ENCODE peak calls at places on chromosomes 4 and X, in nine cellular contexts. One of them, this sample, is unnamed.
A peak's percentile ranks its signal among the peaks of the same experiment; 100 is the strongest.

GRCh38 chr4:163161536-163162205 is 5.0 kb downstream of the NAF1 start:
- DNase-seq in iris pigment epithelial cell: peak; percentile 93
- DNase-seq in AG09309: no peak
- DNase-seq in EL: peak; percentile 85
- DNase-seq in epithelial cell of esophagus: peak; percentile 69
- DNase-seq in stimulated activated CD8-positive, alpha-beta memory T cell treated with anti-CD3 and anti-CD28 coated beads, Interleukin-4, amount 100 ng/mL, for 4 hours: no peak
- DNase-seq in pulmonary artery endothelial cell: peak; percentile 30
- DNase-seq in M059J: no peak
- DNase-seq in glutamatergic neuron: no peak
- DNase-seq in this sample: peak; percentile 47

GRCh38 chrX:38055170-38055847 is 49.0 kb downstream of the SYTL5 start:
- DNase-seq in iris pigment epithelial cell: peak; percentile 58
- DNase-seq in AG09309: peak; percentile 17
- DNase-seq in EL: peak; percentile 12
- DNase-seq in epithelial cell of esophagus: peak; percentile 70
- DNase-seq in stimulated activated CD8-positive, alpha-beta memory T cell treated with anti-CD3 and anti-CD28 coated beads, Interleukin-4, amount 100 ng/mL, for 4 hours: no peak
- DNase-seq in pulmonary artery endothelial cell: peak; percentile 17
- DNase-seq in M059J: peak; percentile 84
- DNase-seq in glutamatergic neuron: no peak
- DNase-seq in this sample: peak; percentile 41

GRCh38 chrX:129842510-129843208 is 1.0 kb downstream of the ZDHHC9 start:
- DNase-seq in iris pigment epithelial cell: peak; percentile 42
- DNase-seq in AG09309: no peak
- DNase-seq in EL: peak; percentile 18
- DNase-seq in epithelial cell of esophagus: peak; percentile 22
- DNase-seq in stimulated activated CD8-positive, alpha-beta memory T cell treated with anti-CD3 and anti-CD28 coated beads, Interleukin-4, amount 100 ng/mL, for 4 hours: no peak
- DNase-seq in pulmonary artery endothelial cell: no peak
- DNase-seq in M059J: peak; percentile 69
- DNase-seq in glutamatergic neuron: no peak
- DNase-seq in this sample: peak; percentile 15

GRCh38 chr4:8846864-8847263 is 24.8 kb downstream of the HMX1 start:
- DNase-seq in iris pigment epithelial cell: no peak
- DNase-seq in AG09309: no peak
- DNase-seq in EL: no peak
- DNase-seq in epithelial cell of esophagus: no peak
- DNase-seq in stimulated activated CD8-positive, alpha-beta memory T cell treated with anti-CD3 and anti-CD28 coated beads, Interleukin-4, amount 100 ng/mL, for 4 hours: no peak
- DNase-seq in pulmonary artery endothelial cell: no peak
- DNase-seq in M059J: no peak
- DNase-seq in glutamatergic neuron: no peak
- DNase-seq in this sample: no peak

GRCh38 chrX:123450217-123450616 is 266.1 kb downstream of the GRIA3 start:
- DNase-seq in iris pigment epithelial cell: peak; percentile 2
- DNase-seq in AG09309: no peak
- DNase-seq in EL: no peak
- DNase-seq in epithelial cell of esophagus: peak; percentile 17
- DNase-seq in stimulated activated CD8-positive, alpha-beta memory T cell treated with anti-CD3 and anti-CD28 coated beads, Interleukin-4, amount 100 ng/mL, for 4 hours: no peak
- DNase-seq in pulmonary artery endothelial cell: no peak
- DNase-seq in M059J: no peak
- DNase-seq in glutamatergic neuron: no peak
- DNase-seq in this sample: no peak

GRCh38 chr4:185183622-185184281 is 20.0 kb downstream of the CFAP97 start:
- DNase-seq in iris pigment epithelial cell: peak; percentile 91
- DNase-seq in AG09309: peak; percentile 75
- DNase-seq in EL: peak; percentile 81
- DNase-seq in epithelial cell of esophagus: peak; percentile 91
- DNase-seq in stimulated activated CD8-positive, alpha-beta memory T cell treated with anti-CD3 and anti-CD28 coated beads, Interleukin-4, amount 100 ng/mL, for 4 hours: peak; percentile 37
- DNase-seq in pulmonary artery endothelial cell: peak; percentile 75
- DNase-seq in M059J: peak; percentile 75
- DNase-seq in glutamatergic neuron: peak; percentile 72
- DNase-seq in this sample: peak; percentile 61

GRCh38 chr4:169340834-169341233 is 70.1 kb upstream of the SH3RF1 start:
- DNase-seq in iris pigment epithelial cell: no peak
- DNase-seq in AG09309: no peak
- DNase-seq in EL: no peak
- DNase-seq in epithelial cell of esophagus: no peak
- DNase-seq in stimulated activated CD8-positive, alpha-beta memory T cell treated with anti-CD3 and anti-CD28 coated beads, Interleukin-4, amount 100 ng/mL, for 4 hours: no peak
- DNase-seq in pulmonary artery endothelial cell: no peak
- DNase-seq in M059J: no peak
- DNase-seq in glutamatergic neuron: no peak
- DNase-seq in this sample: no peak

GRCh38 chrX:150693782-150694574 is 782 bp downstream of the MTMR1 start:
- DNase-seq in iris pigment epithelial cell: peak; percentile 51
- DNase-seq in AG09309: peak; percentile 56
- DNase-seq in EL: peak; percentile 84
- DNase-seq in epithelial cell of esophagus: peak; percentile 95
- DNase-seq in stimulated activated CD8-positive, alpha-beta memory T cell treated with anti-CD3 and anti-CD28 coated beads, Interleukin-4, amount 100 ng/mL, for 4 hours: peak; percentile 34
- DNase-seq in pulmonary artery endothelial cell: no peak
- DNase-seq in M059J: peak; percentile 74
- DNase-seq in glutamatergic neuron: peak; percentile 74
- DNase-seq in this sample: peak; percentile 50

GRCh38 chr4:82372502-82372873 is 1.3 kb downstream of the HNRNPD start:
- DNase-seq in iris pigment epithelial cell: peak; percentile 31
- DNase-seq in AG09309: no peak
- DNase-seq in EL: peak; percentile 51
- DNase-seq in epithelial cell of esophagus: peak; percentile 35
- DNase-seq in stimulated activated CD8-positive, alpha-beta memory T cell treated with anti-CD3 and anti-CD28 coated beads, Interleukin-4, amount 100 ng/mL, for 4 hours: no peak
- DNase-seq in pulmonary artery endothelial cell: no peak
- DNase-seq in M059J: peak; percentile 46
- DNase-seq in glutamatergic neuron: no peak
- DNase-seq in this sample: peak; percentile 9

GRCh38 chr4:4994312-4995097 is 24.8 kb downstream of the CYTL1 start:
- DNase-seq in iris pigment epithelial cell: no peak
- DNase-seq in AG09309: no peak
- DNase-seq in EL: no peak
- DNase-seq in epithelial cell of esophagus: no peak
- DNase-seq in stimulated activated CD8-positive, alpha-beta memory T cell treated with anti-CD3 and anti-CD28 coated beads, Interleukin-4, amount 100 ng/mL, for 4 hours: no peak
- DNase-seq in pulmonary artery endothelial cell: no peak
- DNase-seq in M059J: no peak
- DNase-seq in glutamatergic neuron: no peak
- DNase-seq in this sample: no peak

GRCh38 chrX:120282697-120283096 is 28.6 kb downstream of the TMEM255A start:
- DNase-seq in iris pigment epithelial cell: no peak
- DNase-seq in AG09309: no peak
- DNase-seq in EL: no peak
- DNase-seq in epithelial cell of esophagus: no peak
- DNase-seq in stimulated activated CD8-positive, alpha-beta memory T cell treated with anti-CD3 and anti-CD28 coated beads, Interleukin-4, amount 100 ng/mL, for 4 hours: no peak
- DNase-seq in pulmonary artery endothelial cell: no peak
- DNase-seq in M059J: no peak
- DNase-seq in glutamatergic neuron: no peak
- DNase-seq in this sample: no peak

GRCh38 chrX:70196961-70197805 is 19.9 kb downstream of the DGAT2L6 start:
- DNase-seq in iris pigment epithelial cell: peak; percentile 55
- DNase-seq in AG09309: peak; percentile 7
- DNase-seq in EL: peak; percentile 49
- DNase-seq in epithelial cell of esophagus: peak; percentile 71
- DNase-seq in stimulated activated CD8-positive, alpha-beta memory T cell treated with anti-CD3 and anti-CD28 coated beads, Interleukin-4, amount 100 ng/mL, for 4 hours: peak; percentile 20
- DNase-seq in pulmonary artery endothelial cell: no peak
- DNase-seq in M059J: peak; percentile 62
- DNase-seq in glutamatergic neuron: peak; percentile 54
- DNase-seq in this sample: peak; percentile 54

GRCh38 chr4:168483786-168484185 is 3.5 kb upstream of the DDX60L start:
- DNase-seq in iris pigment epithelial cell: peak; percentile 57
- DNase-seq in AG09309: peak; percentile 61
- DNase-seq in EL: peak; percentile 82
- DNase-seq in epithelial cell of esophagus: no peak
- DNase-seq in stimulated activated CD8-positive, alpha-beta memory T cell treated with anti-CD3 and anti-CD28 coated beads, Interleukin-4, amount 100 ng/mL, for 4 hours: no peak
- DNase-seq in pulmonary artery endothelial cell: no peak
- DNase-seq in M059J: peak; percentile 71
- DNase-seq in glutamatergic neuron: no peak
- DNase-seq in this sample: no peak

GRCh38 chr4:77172336-77172735 is 15.3 kb downstream of the CCNG2 start:
- DNase-seq in iris pigment epithelial cell: peak; percentile 89
- DNase-seq in AG09309: peak; percentile 94
- DNase-seq in EL: peak; percentile 93
- DNase-seq in epithelial cell of esophagus: peak; percentile 83
- DNase-seq in stimulated activated CD8-positive, alpha-beta memory T cell treated with anti-CD3 and anti-CD28 coated beads, Interleukin-4, amount 100 ng/mL, for 4 hours: no peak
- DNase-seq in pulmonary artery endothelial cell: no peak
- DNase-seq in M059J: peak; percentile 89
- DNase-seq in glutamatergic neuron: no peak
- DNase-seq in this sample: peak; percentile 68

GRCh38 chr4:49032440-49033161 is 46.5 kb downstream of the CWH43 start:
- DNase-seq in iris pigment epithelial cell: peak; percentile 17
- DNase-seq in AG09309: no peak
- DNase-seq in EL: peak; percentile 31
- DNase-seq in epithelial cell of esophagus: peak; percentile 42
- DNase-seq in stimulated activated CD8-positive, alpha-beta memory T cell treated with anti-CD3 and anti-CD28 coated beads, Interleukin-4, amount 100 ng/mL, for 4 hours: no peak
- DNase-seq in pulmonary artery endothelial cell: no peak
- DNase-seq in M059J: peak; percentile 35
- DNase-seq in glutamatergic neuron: no peak
- DNase-seq in this sample: peak; percentile 27

GRCh38 chrX:3501833-3502535 is 155.5 kb upstream of the MXRA5 start:
- DNase-seq in iris pigment epithelial cell: peak; percentile 21
- DNase-seq in AG09309: no peak
- DNase-seq in EL: no peak
- DNase-seq in epithelial cell of esophagus: peak; percentile 9
- DNase-seq in stimulated activated CD8-positive, alpha-beta memory T cell treated with anti-CD3 and anti-CD28 coated beads, Interleukin-4, amount 100 ng/mL, for 4 hours: no peak
- DNase-seq in pulmonary artery endothelial cell: no peak
- DNase-seq in M059J: peak; percentile 80
- DNase-seq in glutamatergic neuron: no peak
- DNase-seq in this sample: peak; percentile 23

GRCh38 chr4:48139688-48140087 is 5.6 kb upstream of the TXK start:
- DNase-seq in iris pigment epithelial cell: peak; percentile 29
- DNase-seq in AG09309: no peak
- DNase-seq in EL: peak; percentile 45
- DNase-seq in epithelial cell of esophagus: no peak
- DNase-seq in stimulated activated CD8-positive, alpha-beta memory T cell treated with anti-CD3 and anti-CD28 coated beads, Interleukin-4, amount 100 ng/mL, for 4 hours: no peak
- DNase-seq in pulmonary artery endothelial cell: peak; percentile 8
- DNase-seq in M059J: peak; percentile 28
- DNase-seq in glutamatergic neuron: no peak
- DNase-seq in this sample: no peak

GRCh38 chr4:20629180-20630115 is 70.8 kb upstream of the PACRGL start:
- DNase-seq in iris pigment epithelial cell: no peak
- DNase-seq in AG09309: no peak
- DNase-seq in EL: no peak
- DNase-seq in epithelial cell of esophagus: no peak
- DNase-seq in stimulated activated CD8-positive, alpha-beta memory T cell treated with anti-CD3 and anti-CD28 coated beads, Interleukin-4, amount 100 ng/mL, for 4 hours: no peak
- DNase-seq in pulmonary artery endothelial cell: no peak
- DNase-seq in M059J: peak; percentile 2
- DNase-seq in glutamatergic neuron: no peak
- DNase-seq in this sample: no peak

GRCh38 chrX:1071351-1071750 is 141.1 kb downstream of the CRLF2 start:
- DNase-seq in iris pigment epithelial cell: no peak
- DNase-seq in AG09309: no peak
- DNase-seq in EL: no peak
- DNase-seq in epithelial cell of esophagus: no peak
- DNase-seq in stimulated activated CD8-positive, alpha-beta memory T cell treated with anti-CD3 and anti-CD28 coated beads, Interleukin-4, amount 100 ng/mL, for 4 hours: no peak
- DNase-seq in pulmonary artery endothelial cell: no peak
- DNase-seq in M059J: no peak
- DNase-seq in glutamatergic neuron: no peak
- DNase-seq in this sample: no peak

GRCh38 chr4:53852343-53852742 is 212.1 kb downstream of the CHIC2 start:
- DNase-seq in iris pigment epithelial cell: peak; percentile 72
- DNase-seq in AG09309: peak; percentile 55
- DNase-seq in EL: no peak
- DNase-seq in epithelial cell of esophagus: no peak
- DNase-seq in stimulated activated CD8-positive, alpha-beta memory T cell treated with anti-CD3 and anti-CD28 coated beads, Interleukin-4, amount 100 ng/mL, for 4 hours: no peak
- DNase-seq in pulmonary artery endothelial cell: no peak
- DNase-seq in M059J: no peak
- DNase-seq in glutamatergic neuron: no peak
- DNase-seq in this sample: no peak

GRCh38 chrX:17643528-17643927 is 93.8 kb upstream of the SCML1 start:
- DNase-seq in iris pigment epithelial cell: no peak
- DNase-seq in AG09309: no peak
- DNase-seq in EL: no peak
- DNase-seq in epithelial cell of esophagus: no peak
- DNase-seq in stimulated activated CD8-positive, alpha-beta memory T cell treated with anti-CD3 and anti-CD28 coated beads, Interleukin-4, amount 100 ng/mL, for 4 hours: no peak
- DNase-seq in pulmonary artery endothelial cell: no peak
- DNase-seq in M059J: no peak
- DNase-seq in glutamatergic neuron: no peak
- DNase-seq in this sample: no peak

GRCh38 chr4:101953949-101954348 is 163.4 kb downstream of the BANK1 start:
- DNase-seq in iris pigment epithelial cell: peak; percentile 67
- DNase-seq in AG09309: no peak
- DNase-seq in EL: peak; percentile 93
- DNase-seq in epithelial cell of esophagus: peak; percentile 49
- DNase-seq in stimulated activated CD8-positive, alpha-beta memory T cell treated with anti-CD3 and anti-CD28 coated beads, Interleukin-4, amount 100 ng/mL, for 4 hours: no peak
- DNase-seq in pulmonary artery endothelial cell: no peak
- DNase-seq in M059J: peak; percentile 79
- DNase-seq in glutamatergic neuron: no peak
- DNase-seq in this sample: peak; percentile 2

GRCh38 chr4:105389167-105389566 is 84.7 kb downstream of the PPA2 start:
- DNase-seq in iris pigment epithelial cell: peak; percentile 50
- DNase-seq in AG09309: peak; percentile 18
- DNase-seq in EL: peak; percentile 1
- DNase-seq in epithelial cell of esophagus: no peak
- DNase-seq in stimulated activated CD8-positive, alpha-beta memory T cell treated with anti-CD3 and anti-CD28 coated beads, Interleukin-4, amount 100 ng/mL, for 4 hours: no peak
- DNase-seq in pulmonary artery endothelial cell: no peak
- DNase-seq in M059J: peak; percentile 31
- DNase-seq in glutamatergic neuron: no peak
- DNase-seq in this sample: no peak

GRCh38 chrX:2819345-2820130 is 9.2 kb upstream of the GYG2 start:
- DNase-seq in iris pigment epithelial cell: peak; percentile 32
- DNase-seq in AG09309: peak; percentile 5
- DNase-seq in EL: no peak
- DNase-seq in epithelial cell of esophagus: peak; percentile 27
- DNase-seq in stimulated activated CD8-positive, alpha-beta memory T cell treated with anti-CD3 and anti-CD28 coated beads, Interleukin-4, amount 100 ng/mL, for 4 hours: no peak
- DNase-seq in pulmonary artery endothelial cell: no peak
- DNase-seq in M059J: peak; percentile 45
- DNase-seq in glutamatergic neuron: no peak
- DNase-seq in this sample: peak; percentile 9

GRCh38 chr4:140281828-140282227 is 91.6 kb upstream of the SCOC start:
- DNase-seq in iris pigment epithelial cell: no peak
- DNase-seq in AG09309: no peak
- DNase-seq in EL: no peak
- DNase-seq in epithelial cell of esophagus: peak; percentile 11
- DNase-seq in stimulated activated CD8-positive, alpha-beta memory T cell treated with anti-CD3 and anti-CD28 coated beads, Interleukin-4, amount 100 ng/mL, for 4 hours: no peak
- DNase-seq in pulmonary artery endothelial cell: no peak
- DNase-seq in M059J: no peak
- DNase-seq in glutamatergic neuron: no peak
- DNase-seq in this sample: no peak

GRCh38 chrX:18574591-18574990 is 97.3 kb downstream of the RS1 start:
- DNase-seq in iris pigment epithelial cell: peak; percentile 67
- DNase-seq in AG09309: peak; percentile 21
- DNase-seq in EL: peak; percentile 72
- DNase-seq in epithelial cell of esophagus: peak; percentile 42
- DNase-seq in stimulated activated CD8-positive, alpha-beta memory T cell treated with anti-CD3 and anti-CD28 coated beads, Interleukin-4, amount 100 ng/mL, for 4 hours: no peak
- DNase-seq in pulmonary artery endothelial cell: peak; percentile 48
- DNase-seq in M059J: peak; percentile 72
- DNase-seq in glutamatergic neuron: peak; percentile 33
- DNase-seq in this sample: peak; percentile 15

GRCh38 chrX:150568320-150569154 is at the start of gene MTM1:
- DNase-seq in iris pigment epithelial cell: peak; percentile 95
- DNase-seq in AG09309: peak; percentile 79
- DNase-seq in EL: peak; percentile 94
- DNase-seq in epithelial cell of esophagus: peak; percentile 95
- DNase-seq in stimulated activated CD8-positive, alpha-beta memory T cell treated with anti-CD3 and anti-CD28 coated beads, Interleukin-4, amount 100 ng/mL, for 4 hours: peak; percentile 85
- DNase-seq in pulmonary artery endothelial cell: peak; percentile 79
- DNase-seq in M059J: peak; percentile 98
- DNase-seq in glutamatergic neuron: peak; percentile 92
- DNase-seq in this sample: peak; percentile 95

GRCh38 chrX:19792412-19792811 is 95.0 kb downstream of the SH3KBP1 start:
- DNase-seq in iris pigment epithelial cell: no peak
- DNase-seq in AG09309: no peak
- DNase-seq in EL: no peak
- DNase-seq in epithelial cell of esophagus: no peak
- DNase-seq in stimulated activated CD8-positive, alpha-beta memory T cell treated with anti-CD3 and anti-CD28 coated beads, Interleukin-4, amount 100 ng/mL, for 4 hours: no peak
- DNase-seq in pulmonary artery endothelial cell: no peak
- DNase-seq in M059J: no peak
- DNase-seq in glutamatergic neuron: no peak
- DNase-seq in this sample: no peak

GRCh38 chrX:101485212-101486064 is at the start of gene ARMCX4:
- DNase-seq in iris pigment epithelial cell: peak; percentile 41
- DNase-seq in AG09309: no peak
- DNase-seq in EL: peak; percentile 64
- DNase-seq in epithelial cell of esophagus: peak; percentile 29
- DNase-seq in stimulated activated CD8-positive, alpha-beta memory T cell treated with anti-CD3 and anti-CD28 coated beads, Interleukin-4, amount 100 ng/mL, for 4 hours: peak; percentile 19
- DNase-seq in pulmonary artery endothelial cell: peak; percentile 24
- DNase-seq in M059J: peak; percentile 6
- DNase-seq in glutamatergic neuron: peak; percentile 78
- DNase-seq in this sample: peak; percentile 55

GRCh38 chr4:164408831-164409230 is 345.1 kb upstream of the SMIM31 start:
- DNase-seq in iris pigment epithelial cell: no peak
- DNase-seq in AG09309: no peak
- DNase-seq in EL: no peak
- DNase-seq in epithelial cell of esophagus: peak; percentile 83
- DNase-seq in stimulated activated CD8-positive, alpha-beta memory T cell treated with anti-CD3 and anti-CD28 coated beads, Interleukin-4, amount 100 ng/mL, for 4 hours: no peak
- DNase-seq in pulmonary artery endothelial cell: no peak
- DNase-seq in M059J: no peak
- DNase-seq in glutamatergic neuron: no peak
- DNase-seq in this sample: no peak

This sample was measured in Daoy.